ENCODE peak calls at places on chromosome 9, in ten cellular contexts. G is IMR-90, M is ovary, J is heart left ventricle, R is A549, D is adrenal gland, K is HCT116, V is body of pancreas, S is tibial nerve, Y is NB4. O is an unnamed sample.

GRCh38 chr9:106613250-106613737 is 249.7 kb upstream of the ZNF462 start:
- DNase-seq in V (peak), R (no peak), K (no peak), J (peak), M (no peak), D (no peak), G (no peak), S (no peak), Y (no peak), O (no peak)

GRCh38 chr9:129932303-129933151 is 97.3 kb downstream of the USP20 start:
- DNase-seq in J (no peak), M (no peak), R (no peak), G (peak), S (no peak), K (no peak), D (no peak), V (no peak), Y (peak), O (no peak)

GRCh38 chr9:69172895-69173294 is 1.2 kb upstream of the TJP2 start:
- DNase-seq in J (no peak), K (no peak), R (no peak), G (no peak), D (no peak), S (no peak), Y (no peak), M (no peak), V (no peak), O (no peak)

GRCh38 chr9:121637441-121638222 is 13.8 kb upstream of the DAB2IP start:
- DNase-seq in V (no peak), D (peak), R (no peak), S (no peak), J (no peak), Y (no peak), M (no peak), G (peak), K (no peak), O (peak)

GRCh38 chr9:77588319-77588937 is 59.7 kb downstream of the GNA14 start:
- DNase-seq in Y (peak), S (no peak), R (peak), V (no peak), K (no peak), J (no peak), G (peak), D (peak), M (no peak), O (peak)

GRCh38 chr9:115341401-115341800 is 223.4 kb upstream of the TNC start:
- DNase-seq in R (no peak), M (no peak), J (no peak), Y (no peak), K (no peak), S (no peak), D (peak), G (no peak), V (no peak), O (no peak)

GRCh38 chr9:136721339-136722092 is 9.1 kb downstream of the DIPK1B start:
- DNase-seq in J (no peak), D (peak), V (no peak), R (peak), M (no peak), Y (peak), G (peak), S (no peak), K (no peak), O (peak)

GRCh38 chr9:20701058-20701457 is 17.0 kb downstream of the FOCAD start:
- DNase-seq in J (no peak), D (no peak), V (peak), Y (no peak), G (no peak), M (no peak), K (no peak), S (no peak), R (no peak), O (no peak)

GRCh38 chr9:101705135-101705661 is 33.2 kb downstream of the GRIN3A start:
- DNase-seq in V (peak), J (no peak), R (peak), D (no peak), Y (no peak), K (no peak), S (no peak), M (no peak), G (no peak), O (no peak)

GRCh38 chr9:86257406-86257805 is 2.1 kb downstream of the C9orf153 start:
- DNase-seq in D (no peak), G (no peak), M (no peak), K (no peak), V (no peak), Y (no peak), R (no peak), J (no peak), S (no peak), O (no peak)

GRCh38 chr9:109507421-109507838 is 9.3 kb upstream of the PTPN3 start:
- DNase-seq in J (no peak), D (peak), S (no peak), G (peak), R (peak), K (no peak), V (no peak), M (no peak), Y (no peak), O (peak)

GRCh38 chr9:137916540-137916939 is 39.0 kb downstream of the CACNA1B start:
- DNase-seq in S (no peak), M (no peak), V (no peak), K (no peak), J (no peak), D (no peak), Y (no peak), R (no peak), G (no peak), O (no peak)

GRCh38 chr9:27523141-27523540 is 949 bp upstream of the IFNK start:
- DNase-seq in V (no peak), S (no peak), R (no peak), D (no peak), M (no peak), J (no peak), K (no peak), G (no peak), Y (no peak), O (no peak)

GRCh38 chr9:38027714-38028113 is 41.3 kb downstream of the SHB start:
- DNase-seq in J (no peak), M (no peak), Y (no peak), D (no peak), K (no peak), S (no peak), V (no peak), R (no peak), G (no peak), O (no peak)

GRCh38 chr9:20649381-20649780 is 27.1 kb upstream of the MLLT3 start:
- DNase-seq in G (no peak), V (no peak), R (no peak), M (no peak), K (no peak), Y (no peak), S (no peak), J (no peak), D (no peak), O (no peak)

GRCh38 chr9:6584881-6585597 is 60.5 kb downstream of the GLDC start:
- DNase-seq in V (no peak), K (peak), G (peak), D (no peak), M (no peak), J (no peak), S (no peak), Y (peak), R (peak), O (no peak)

GRCh38 chr9:21993893-21994525 is at the start of gene CDKN2A:
- DNase-seq in G (peak), M (no peak), K (no peak), Y (no peak), S (no peak), J (peak), D (peak), R (no peak), V (peak), O (no peak)

GRCh38 chr9:34413229-34413852 is 36.6 kb upstream of the MYORG start:
- DNase-seq in R (peak), Y (peak), S (peak), M (peak), K (no peak), D (peak), J (no peak), V (peak), G (peak), O (no peak)

GRCh38 chr9:35001285-35001677 is 11.7 kb downstream of the DNAJB5 start:
- DNase-seq in G (no peak), R (no peak), D (no peak), S (no peak), K (no peak), J (no peak), M (no peak), V (no peak), Y (no peak), O (no peak)

GRCh38 chr9:114691046-114691955 is 9.3 kb upstream of the TEX48 start:
- DNase-seq in G (peak), M (no peak), R (peak), K (peak), Y (peak), V (no peak), J (no peak), D (peak), S (no peak), O (peak)

GRCh38 chr9:129309906-129310305 is 131.8 kb upstream of the IER5L start:
- DNase-seq in G (no peak), S (no peak), K (no peak), J (no peak), R (no peak), M (no peak), V (no peak), D (no peak), Y (no peak), O (no peak)

GRCh38 chr9:76912631-76913275 is 6.8 kb upstream of the PRUNE2 start:
- DNase-seq in R (no peak), Y (peak), G (peak), S (no peak), J (no peak), D (no peak), M (no peak), V (no peak), K (peak), O (peak)

GRCh38 chr9:124818431-124819281 is 34.6 kb upstream of the WDR38 start:
- DNase-seq in D (peak), R (peak), S (no peak), K (peak), Y (peak), G (peak), V (peak), M (no peak), J (no peak), O (peak)

GRCh38 chr9:15250013-15250412 is 57.0 kb downstream of the TTC39B start:
- DNase-seq in K (no peak), M (no peak), V (no peak), Y (no peak), J (no peak), S (no peak), D (no peak), G (no peak), R (no peak), O (no peak)

GRCh38 chr9:32603914-32604852 is 31.2 kb upstream of the NDUFB6 start:
- DNase-seq in V (no peak), J (no peak), M (no peak), G (no peak), Y (no peak), K (peak), R (peak), D (no peak), S (no peak), O (peak)

GRCh38 chr9:129774791-129775149 is 21.9 kb upstream of the PTGES start:
- DNase-seq in Y (no peak), K (no peak), J (no peak), S (no peak), G (no peak), D (no peak), M (no peak), V (no peak), R (no peak), O (no peak)

GRCh38 chr9:85527331-85528015 is 214.3 kb downstream of the AGTPBP1 start:
- DNase-seq in K (no peak), Y (no peak), V (no peak), J (no peak), S (no peak), R (no peak), M (no peak), G (no peak), D (no peak), O (no peak)

GRCh38 chr9:6305954-6306563 is 22.1 kb upstream of the TPD52L3 start:
- DNase-seq in Y (peak), J (no peak), D (no peak), G (peak), S (no peak), M (no peak), V (no peak), K (peak), R (peak), O (no peak)

GRCh38 chr9:130382086-130382485 is 62.7 kb upstream of the ASS1 start:
- DNase-seq in V (no peak), J (no peak), G (no peak), M (no peak), D (no peak), K (no peak), Y (no peak), R (no peak), S (no peak), O (no peak)

GRCh38 chr9:84702469-84702868 is 32.9 kb downstream of the NTRK2 start:
- DNase-seq in M (no peak), S (no peak), V (no peak), G (no peak), J (no peak), Y (no peak), K (no peak), R (no peak), D (no peak), O (no peak)

GRCh38 chr9:17906841-17907779 is 328.2 kb downstream of the SH3GL2 start:
- DNase-seq in R (no peak), D (no peak), K (no peak), G (no peak), V (no peak), J (peak), S (no peak), M (no peak), Y (no peak), O (no peak)

DNA sequence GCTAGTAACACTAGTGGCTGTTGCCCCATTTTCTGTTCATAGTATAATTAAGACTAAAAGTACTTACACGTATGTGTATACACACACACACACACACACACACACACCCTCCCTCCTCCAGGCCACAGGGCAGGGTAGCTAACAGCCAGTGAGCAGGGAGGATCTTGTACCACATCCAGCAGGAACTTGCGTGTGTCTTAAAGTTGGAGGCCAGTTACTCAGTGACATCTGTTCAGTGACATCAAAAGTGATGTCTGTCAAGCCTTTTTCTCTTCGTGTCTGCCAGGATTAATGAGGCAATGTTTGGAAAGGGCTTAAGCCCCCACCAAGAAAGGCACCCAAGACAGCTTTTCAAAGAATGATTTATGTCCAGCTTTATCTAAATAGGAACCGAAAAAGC is 149.4 kb upstream of the KLF4 start:
- DNase-seq in R (peak), K (no peak), Y (peak), J (peak), M (peak), D (peak), S (peak), G (peak), V (peak), O (no peak)
- TF ChIP-seq POLR2A in R (no peak), K (no peak), Y (no peak), J (peak), M (no peak), D (no peak), S (peak), G (peak), V (no peak), O (no peak)

GRCh38 chr9:127928232-127929043 is 2.1 kb downstream of the PIP5KL1 start:
- DNase-seq in G (no peak), J (no peak), V (no peak), Y (no peak), R (peak), K (no peak), M (no peak), S (no peak), D (no peak), O (peak)

GRCh38 chr9:127930298-127931091 is at the start of gene PIP5KL1:
- DNase-seq in D (peak), M (peak), G (peak), Y (no peak), V (peak), K (peak), J (peak), S (no peak), R (peak), O (peak)

GRCh38 chr9:127934248-127934647 is 3.4 kb downstream of the DPM2 start:
- DNase-seq in R (no peak), D (no peak), S (no peak), G (no peak), V (no peak), J (no peak), Y (no peak), M (no peak), K (no peak), O (no peak)

GRCh38 chr9:127929044-127929979 is 1.3 kb downstream of the PIP5KL1 start:
- DNase-seq in K (no peak), S (no peak), D (no peak), Y (no peak), V (no peak), G (no peak), M (no peak), J (no peak), R (no peak), O (no peak)

DNA sequence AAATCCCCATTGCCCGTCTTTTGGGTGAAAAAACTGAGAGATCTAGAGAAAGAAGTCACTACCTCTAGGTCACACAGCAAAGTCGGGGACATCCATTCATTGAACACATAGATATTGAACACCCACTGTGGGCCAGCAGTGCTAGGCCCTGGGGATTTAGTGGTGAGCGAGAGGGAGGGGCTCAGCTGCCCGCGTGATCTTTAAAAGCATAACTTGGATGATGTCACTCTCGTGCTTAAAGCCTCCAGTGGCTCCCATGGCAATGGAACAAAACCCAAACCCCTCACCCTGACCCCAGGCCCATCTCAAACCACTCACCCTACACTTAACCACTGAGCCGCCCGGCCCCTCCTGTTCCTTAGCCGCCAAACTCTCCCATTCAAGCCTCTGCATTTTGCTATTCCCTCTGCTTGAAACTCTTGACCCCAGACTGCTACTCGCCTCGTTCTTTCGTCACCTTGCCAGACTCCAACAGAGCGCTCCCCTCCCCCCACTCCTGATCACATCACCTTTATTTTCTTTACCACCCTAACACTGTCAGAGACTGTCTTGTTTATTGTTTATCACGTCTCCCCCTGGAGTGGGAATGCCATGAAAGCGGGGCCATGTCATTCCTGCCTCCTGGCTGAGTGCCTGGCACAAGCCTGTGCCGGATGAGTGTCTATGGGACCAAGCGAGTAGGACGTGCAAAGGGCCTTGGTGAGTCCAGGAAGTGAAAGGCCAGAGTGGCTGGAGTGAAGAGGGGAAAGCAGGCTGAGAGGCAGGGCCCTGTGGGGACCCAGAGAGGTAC is 710 bp upstream of the PIP5KL1 start:
- DNase-seq in V (no peak), M (no peak), J (no peak), R (peak), S (no peak), Y (peak), K (no peak), G (peak), D (peak), O (peak)
- TF ChIP-seq POLR2A in V (no peak), M (no peak), J (no peak), R (peak), S (no peak), Y (no peak), K (no peak), G (peak), D (no peak), O (no peak)

DNA sequence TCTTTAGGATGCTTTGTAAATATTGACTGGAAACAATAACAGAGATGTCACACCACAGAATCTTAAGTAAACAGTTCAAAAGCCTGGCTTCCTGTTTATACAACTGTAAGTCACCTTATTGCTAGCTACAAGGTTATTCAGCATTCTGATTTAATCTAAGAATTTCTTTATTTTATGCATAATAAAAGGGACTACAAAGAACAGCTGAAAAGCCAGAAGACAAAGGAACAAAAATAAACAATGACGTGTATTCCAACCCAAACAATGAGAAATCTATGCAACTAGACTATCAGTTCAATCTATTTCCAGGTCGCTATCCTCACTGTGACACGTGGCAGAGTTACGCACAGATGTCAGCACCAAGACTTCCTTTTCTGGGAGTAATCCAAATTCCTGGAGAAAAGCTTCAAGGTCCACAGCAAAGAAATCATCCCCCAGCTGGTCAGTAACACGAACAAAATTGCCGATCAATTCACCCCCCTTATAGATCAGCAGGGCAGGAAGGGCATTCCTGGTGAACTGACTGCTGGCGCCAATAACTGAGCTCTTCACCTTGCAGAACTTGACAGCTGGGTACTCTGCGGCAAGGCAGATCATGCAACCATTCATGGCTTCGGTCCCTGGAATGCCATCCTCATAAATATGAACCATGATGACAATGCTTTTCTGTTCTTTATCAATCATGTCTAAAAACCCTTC is 8.4 kb downstream of the PDCL start:
- DNase-seq in G (peak), V (no peak), J (no peak), R (no peak), K (no peak), D (peak), Y (no peak), M (no peak), S (no peak), O (no peak)
- TF ChIP-seq POLR2A in G (no peak), V (no peak), J (no peak), R (no peak), K (no peak), D (no peak), Y (no peak), M (no peak), S (no peak), O (no peak)

GRCh38 chr9:36895744-36896260 is 138.3 kb downstream of the PAX5 start:
- DNase-seq in R (no peak), S (no peak), K (no peak), J (no peak), G (no peak), D (no peak), Y (no peak), M (no peak), V (no peak), O (no peak)
- TF ChIP-seq POLR2A in R (no peak), S (no peak), K (no peak), J (no peak), G (no peak), D (no peak), Y (no peak), M (no peak), V (no peak), O (no peak)

GRCh38 chr9:72526901-72527800 is 5.7 kb downstream of the TMC1 start:
- DNase-seq in J (peak), K (peak), D (peak), M (peak), R (peak), S (peak), V (peak), Y (peak), G (peak), O (peak)
- TF ChIP-seq POLR2A in J (no peak), K (no peak), D (no peak), M (peak), R (peak), S (peak), V (peak), Y (no peak), G (peak), O (peak)